ENCODE peak calls at places on chromosome 6, in six cellular contexts. N is cardiac muscle cell, G is neuronal stem cell, X is GM12878, D is breast epithelium, F is left lung. S is an unnamed sample.
A peak's percentile ranks its signal among the peaks of the same experiment; 100 is the strongest.

GRCh38 chr6:119426619-119427018 is 77.1 kb upstream of the MAN1A1 start:
- DNase-seq in N (no peak), G (no peak), X (no peak), D (no peak), F (no peak), S (no peak)

GRCh38 chr6:139981810-139982550 is 607.5 kb upstream of the CITED2 start:
- DNase-seq in N (peak; percentile 82), G (peak; percentile 33), X (no peak), D (no peak), F (no peak), S (peak; percentile 48)

GRCh38 chr6:112337209-112337638 is 9.9 kb upstream of the RFPL4B start:
- DNase-seq in N (peak; percentile 81), G (peak; percentile 59), X (no peak), D (peak; percentile 29), F (peak; percentile 41), S (peak; percentile 32)

GRCh38 chr6:121482004-121482693 is 46.7 kb downstream of the GJA1 start:
- DNase-seq in N (no peak), G (no peak), X (no peak), D (no peak), F (no peak), S (no peak)

GRCh38 chr6:62285612-62286469 is at the start of gene KHDRBS2:
- DNase-seq in N (peak; percentile 94), G (peak; percentile 85), X (peak; percentile 31), D (peak; percentile 56), F (peak; percentile 91), S (peak; percentile 92)

GRCh38 chr6:127468936-127469335 is 9.7 kb upstream of the KIAA0408 start:
- DNase-seq in N (no peak), G (no peak), X (no peak), D (no peak), F (no peak), S (no peak)

GRCh38 chr6:33592595-33593413 is 12.7 kb upstream of the BAK1 start:
- DNase-seq in N (no peak), G (no peak), X (peak; percentile 63), D (no peak), F (no peak), S (peak; percentile 79)

GRCh38 chr6:168239374-168239773 is 80.2 kb downstream of the DACT2 start:
- DNase-seq in N (no peak), G (no peak), X (no peak), D (no peak), F (no peak), S (no peak)

GRCh38 chr6:112781236-112781635 is 434.1 kb downstream of the RFPL4B start:
- DNase-seq in N (peak; percentile 25), G (no peak), X (no peak), D (no peak), F (no peak), S (no peak)

GRCh38 chr6:100775667-100776066 is 105.5 kb downstream of the ASCC3 start:
- DNase-seq in N (no peak), G (no peak), X (no peak), D (no peak), F (no peak), S (no peak)

GRCh38 chr6:138719011-138719635 is 54.4 kb upstream of the CCDC28A start:
- DNase-seq in N (no peak), G (no peak), X (no peak), D (no peak), F (no peak), S (no peak)

GRCh38 chr6:26065952-26066380 is 21.3 kb upstream of the HFE start:
- DNase-seq in N (peak; percentile 76), G (peak; percentile 66), X (peak; percentile 73), D (peak; percentile 46), F (peak; percentile 52), S (peak; percentile 81)

GRCh38 chr6:90646936-90647335 is 60.1 kb upstream of the MAP3K7 start:
- DNase-seq in N (no peak), G (no peak), X (no peak), D (no peak), F (no peak), S (no peak)

GRCh38 chr6:91462236-91462635 is 875.4 kb upstream of the MAP3K7 start:
- DNase-seq in N (no peak), G (no peak), X (no peak), D (no peak), F (no peak), S (no peak)

DNA sequence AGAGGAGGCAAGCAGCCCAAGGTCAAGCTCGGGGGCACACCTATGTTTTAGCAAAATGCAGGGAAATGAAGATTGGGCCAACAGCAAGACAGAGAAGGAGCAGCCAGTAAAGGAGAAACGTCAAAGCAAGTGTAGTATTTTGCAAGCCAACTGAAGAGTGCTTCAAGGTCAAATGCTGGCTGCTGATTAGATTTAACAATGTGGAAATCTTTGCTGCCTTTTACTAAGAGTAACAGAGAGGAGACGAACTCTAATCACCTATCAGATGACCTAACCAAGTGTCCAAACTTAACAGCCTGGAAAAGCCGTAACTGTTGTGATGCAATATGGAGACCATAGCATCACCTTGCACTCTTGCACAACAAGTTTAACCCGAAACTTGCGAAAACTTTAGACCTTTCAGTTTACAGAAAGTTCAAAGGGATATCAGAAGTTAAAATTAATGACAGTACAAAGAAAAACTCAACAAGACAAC is 30.4 kb downstream of the AKIRIN2 start:
- DNase-seq in N (peak; percentile 26), G (no peak), X (no peak), D (no peak), F (no peak), S (no peak)
- H3K36me3 ChIP-seq in N (peaks cover 14% of the 10 kb centered on the region), G (peaks cover 12% of the 10 kb centered on the region), X (peaks cover 2% of the 10 kb centered on the region), D (peaks cover 4% of the 10 kb centered on the region), F (peaks cover 78% of the 10 kb centered on the region), S (peaks cover 6% of the 10 kb centered on the region)

DNA sequence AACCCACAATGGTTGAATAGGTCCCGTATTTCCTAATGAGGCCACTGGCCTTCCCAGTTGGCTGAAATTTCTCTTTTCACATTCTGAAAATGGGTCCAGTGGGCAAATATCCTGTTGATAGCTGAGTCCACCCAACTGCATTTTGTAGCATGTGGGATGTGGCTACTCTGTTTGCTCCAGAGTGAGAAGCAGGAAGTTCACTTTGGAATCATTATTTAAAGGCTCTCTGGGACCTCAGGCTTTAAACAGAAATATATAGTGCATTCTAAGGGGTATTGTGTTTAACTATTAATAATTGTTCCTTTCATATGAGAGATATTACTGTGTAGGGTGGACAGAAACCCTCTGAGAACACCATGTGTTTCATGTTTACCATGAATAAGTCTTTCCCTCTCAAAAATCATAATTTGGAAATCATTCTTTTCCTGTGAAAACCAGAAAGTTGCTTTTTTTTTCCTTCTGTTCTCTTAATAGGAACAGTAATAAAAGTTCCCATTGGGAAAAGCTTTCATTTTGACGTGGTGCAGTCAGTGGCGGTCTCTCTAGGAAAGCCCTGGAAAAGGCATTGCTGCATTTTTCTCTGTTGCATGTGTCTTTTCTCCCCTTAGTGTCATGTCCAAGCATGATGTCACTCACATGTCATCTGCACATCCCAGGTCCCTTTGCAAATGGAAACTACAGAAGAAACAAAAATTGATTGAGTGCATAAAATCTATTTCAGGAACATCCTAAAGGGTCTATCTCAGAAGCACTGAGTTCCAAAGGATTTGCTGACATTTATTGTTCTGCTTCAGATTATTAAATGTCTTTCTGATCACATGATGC is 208.4 kb downstream of the SOX4 start:
- DNase-seq in N (no peak), G (no peak), X (no peak), D (no peak), F (no peak), S (no peak)
- H3K36me3 ChIP-seq in N (no peaks in the 10 kb centered on the region), G (no peaks in the 10 kb centered on the region), X (no peaks in the 10 kb centered on the region), D (no peaks in the 10 kb centered on the region), F (no peaks in the 10 kb centered on the region), S (no peaks in the 10 kb centered on the region)

GRCh38 chr6:44311767-44312166 is 1.4 kb downstream of the AARS2 start:
- DNase-seq in N (no peak), G (no peak), X (no peak), D (no peak), F (no peak), S (no peak)

GRCh38 chr6:44310241-44310640 is 2.9 kb downstream of the AARS2 start:
- DNase-seq in N (no peak), G (no peak), X (no peak), D (no peak), F (no peak), S (no peak)

GRCh38 chr6:44309631-44310030 is 3.5 kb downstream of the AARS2 start:
- DNase-seq in N (no peak), G (no peak), X (no peak), D (no peak), F (no peak), S (no peak)

GRCh38 chr6:44312901-44313788 is at the start of gene AARS2:
- DNase-seq in N (peak; percentile 93), G (peak; percentile 86), X (peak; percentile 49), D (peak; percentile 61), F (peak; percentile 87), S (peak; percentile 92)

DNA sequence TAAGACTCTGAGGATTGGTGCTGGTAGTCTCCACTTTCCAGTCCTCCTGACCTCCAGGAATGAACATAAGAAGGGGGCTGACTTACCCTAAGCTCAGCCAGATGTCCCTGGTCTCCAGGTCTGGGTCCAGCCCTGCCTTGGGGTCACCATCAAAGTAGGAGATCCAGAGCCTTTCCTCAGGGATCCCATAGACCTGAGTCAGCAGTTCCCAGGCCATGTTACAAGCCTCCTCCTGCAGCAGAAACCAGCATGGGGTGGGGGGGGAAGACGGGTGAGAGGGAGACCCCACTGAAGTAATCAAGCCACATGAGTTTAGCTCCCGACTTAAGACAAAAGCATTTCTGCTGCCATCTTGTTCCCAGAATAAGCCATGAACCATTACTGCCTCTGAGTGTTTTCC is 1.8 kb downstream of the AARS2 start:
- DNase-seq in N (no peak), G (no peak), X (no peak), D (no peak), F (no peak), S (no peak)
- H3K36me3 ChIP-seq in N (peaks cover 24% of the 10 kb centered on the region), G (peaks cover 44% of the 10 kb centered on the region), X (peaks cover 6% of the 10 kb centered on the region), D (no peaks in the 10 kb centered on the region), F (peaks cover 55% of the 10 kb centered on the region), S (no peaks in the 10 kb centered on the region)

GRCh38 chr6:136274062-136274461 is 15.6 kb downstream of the BCLAF1 start:
- DNase-seq in N (no peak), G (no peak), X (no peak), D (no peak), F (no peak), S (no peak)
- H3K36me3 ChIP-seq in N (peaks cover 83% of the 10 kb centered on the region), G (peaks cover 13% of the 10 kb centered on the region), X (peaks cover 1% of the 10 kb centered on the region), D (peaks cover 8% of the 10 kb centered on the region), F (peaks cover 95% of the 10 kb centered on the region), S (peaks cover 5% of the 10 kb centered on the region)